ENCODE peak calls at places on chromosomes 2 and 18, in four cellular contexts. U is cerebellar cortex; Z is activated CD8-positive, alpha-beta memory T cell treated with anti-CD3 and anti-CD28 coated beads, Interleukin-2, amount 50 U/mL, for 48 hours; D is GF-D8. X is an unnamed sample.
A peak's percentile ranks its signal among the peaks of the same experiment; 100 is the strongest.

GRCh38 chr2:176621350-176621749 is 352.1 kb downstream of the MTX2 start:
- DNase-seq in U (no peak), Z (no peak), D (no peak), X (no peak)

GRCh38 chr2:20723543-20723942 is 56.6 kb downstream of the GDF7 start:
- DNase-seq in U (no peak), Z (no peak), D (no peak), X (peak; percentile 24)

GRCh38 chr2:199278099-199278498 is 179.6 kb downstream of the SATB2 start:
- DNase-seq in Z (no peak), D (no peak), U (no peak), X (no peak)

GRCh38 chr2:63676135-63676534 is 87.4 kb downstream of the MDH1 start:
- DNase-seq in Z (no peak), U (no peak), D (no peak), X (no peak)

GRCh38 chr2:111148925-111149324 is 28.2 kb downstream of the BCL2L11 start:
- DNase-seq in U (no peak), Z (no peak), D (no peak), X (no peak)

GRCh38 chr18:45775726-45776125 is 49.7 kb upstream of the SIGLEC15 start:
- DNase-seq in Z (no peak), U (no peak), D (no peak), X (no peak)

GRCh38 chr2:85786444-85786843 is 32.7 kb downstream of the ATOH8 start:
- DNase-seq in Z (no peak), U (no peak), D (no peak), X (no peak)

GRCh38 chr2:240462704-240463273 is 27.3 kb downstream of the GPC1 start:
- DNase-seq in D (no peak), Z (no peak), U (no peak), X (no peak)

GRCh38 chr18:9712606-9713005 is 4.5 kb downstream of the RAB31 start:
- DNase-seq in D (peak; percentile 65), U (no peak), Z (no peak), X (peak; percentile 67)

GRCh38 chr18:32701288-32701687 is 71.5 kb downstream of the KLHL14 start:
- DNase-seq in Z (no peak), D (no peak), U (no peak), X (no peak)

GRCh38 chr2:170553748-170554147 is 161.4 kb upstream of the SP5 start:
- DNase-seq in U (no peak), Z (no peak), D (no peak), X (no peak)

GRCh38 chr2:232854082-232854481 is 16.0 kb upstream of the SNORC start:
- DNase-seq in Z (no peak), U (no peak), D (no peak), X (peak; percentile 90)

GRCh38 chr2:11866358-11867335 is 120.2 kb downstream of the LPIN1 start:
- DNase-seq in U (no peak), Z (no peak), D (no peak), X (no peak)

GRCh38 chr18:21599585-21600525 is 649 bp downstream of the ESCO1 start:
- DNase-seq in Z (peak; percentile 58), U (peak; percentile 24), D (peak; percentile 54), X (peak; percentile 29)

GRCh38 chr2:229673676-229674075 is 40.7 kb downstream of the DNER start:
- DNase-seq in Z (no peak), U (no peak), D (no peak), X (no peak)

GRCh38 chr2:9769171-9770005 is 73.9 kb upstream of the TAF1B start:
- DNase-seq in U (peak; percentile 56), Z (no peak), D (no peak), X (no peak)

GRCh38 chr18:11021477-11021876 is 127.9 kb downstream of the PIEZO2 start:
- DNase-seq in D (no peak), Z (no peak), U (no peak), X (no peak)

GRCh38 chr2:156333951-156334495 is 1.5 kb upstream of the NR4A2 start:
- DNase-seq in U (peak; percentile 58), Z (peak; percentile 84), D (peak; percentile 86), X (no peak)

GRCh38 chr2:237471457-237472186 is 15.4 kb upstream of the MLPH start:
- DNase-seq in U (peak; percentile 51), Z (peak; percentile 70), D (no peak), X (peak; percentile 72)

GRCh38 chr2:97988722-97989121 is 7.0 kb downstream of the TMEM131 start:
- DNase-seq in D (no peak), Z (no peak), U (no peak), X (no peak)

GRCh38 chr2:225038076-225038571 is 4.1 kb downstream of the DOCK10 start:
- DNase-seq in Z (no peak), D (no peak), U (no peak), X (no peak)

GRCh38 chr2:86078801-86079545 is 26.7 kb downstream of the POLR1A start:
- DNase-seq in D (no peak), Z (no peak), U (peak; percentile 82), X (peak; percentile 75)

GRCh38 chr2:233142355-233142897 is 82.3 kb downstream of the INPP5D start:
- DNase-seq in Z (no peak), D (no peak), U (no peak), X (no peak)

GRCh38 chr2:111975053-111975552 is 76.7 kb downstream of the MERTK start:
- DNase-seq in D (no peak), Z (no peak), U (peak; percentile 49), X (peak; percentile 92)

GRCh38 chr2:131425191-131426021 is 50.5 kb upstream of the TUBA3D start:
- DNase-seq in U (no peak), D (no peak), Z (no peak), X (no peak)

GRCh38 chr2:199147216-199147615 is 310.5 kb downstream of the SATB2 start:
- DNase-seq in Z (no peak), D (no peak), U (no peak), X (no peak)

GRCh38 chr2:31384771-31385276 is 29.7 kb downstream of the XDH start:
- DNase-seq in Z (no peak), U (no peak), D (no peak), X (peak; percentile 76)

GRCh38 chr18:24398515-24398914 is 891 bp upstream of the OSBPL1A start:
- DNase-seq in D (no peak), Z (no peak), U (peak; percentile 19), X (peak; percentile 65)

GRCh38 chr2:24491626-24492282 is 700 bp downstream of the NCOA1 start:
- DNase-seq in Z (peak; percentile 77), U (peak; percentile 37), D (no peak), X (peak; percentile 64)

GRCh38 chr2:44537264-44537663 is 175.5 kb downstream of the CAMKMT start:
- DNase-seq in Z (no peak), D (no peak), U (no peak), X (no peak)

GRCh38 chr18:8744656-8745055 is 39.3 kb downstream of the MTCL1 start:
- DNase-seq in U (no peak), Z (no peak), D (no peak), X (no peak)

X was measured in mesenchymal stem cell.